ENCODE peak calls at places on chromosomes 6 and 20, in eight cellular contexts. One of them, this sample, is unnamed.

GRCh38 chr6:11854418-11855165 is 76.0 kb upstream of the ADTRP start:
- DNase-seq in ovary: no peak
- DNase-seq in stomach: no peak
- DNase-seq in tibial nerve: no peak
- DNase-seq in transverse colon: no peak
- DNase-seq in sigmoid colon: no peak
- DNase-seq in upper lobe of left lung: no peak
- DNase-seq in A549: peak
- DNase-seq in this sample: no peak

GRCh38 chr6:100461920-100462295 is 2.8 kb downstream of the SIM1 start:
- DNase-seq in ovary: no peak
- DNase-seq in stomach: no peak
- DNase-seq in tibial nerve: no peak
- DNase-seq in transverse colon: no peak
- DNase-seq in sigmoid colon: no peak
- DNase-seq in upper lobe of left lung: no peak
- DNase-seq in A549: no peak
- DNase-seq in this sample: no peak

GRCh38 chr6:142545147-142545546 is 243.3 kb downstream of the ADGRG6 start:
- DNase-seq in ovary: no peak
- DNase-seq in stomach: no peak
- DNase-seq in tibial nerve: no peak
- DNase-seq in transverse colon: no peak
- DNase-seq in sigmoid colon: no peak
- DNase-seq in upper lobe of left lung: no peak
- DNase-seq in A549: no peak
- DNase-seq in this sample: no peak

GRCh38 chr6:41097467-41098090 is 24.8 kb downstream of the NFYA start:
- DNase-seq in ovary: no peak
- DNase-seq in stomach: no peak
- DNase-seq in tibial nerve: no peak
- DNase-seq in transverse colon: no peak
- DNase-seq in sigmoid colon: no peak
- DNase-seq in upper lobe of left lung: no peak
- DNase-seq in A549: no peak
- DNase-seq in this sample: no peak

GRCh38 chr20:63740501-63741353 is 1.2 kb downstream of the SLC2A4RG start:
- DNase-seq in ovary: peak
- DNase-seq in stomach: peak
- DNase-seq in tibial nerve: peak
- DNase-seq in transverse colon: peak
- DNase-seq in sigmoid colon: peak
- DNase-seq in upper lobe of left lung: peak
- DNase-seq in A549: peak
- DNase-seq in this sample: no peak

GRCh38 chr6:36755435-36756348 is 58.1 kb downstream of the RAB44 start:
- DNase-seq in ovary: no peak
- DNase-seq in stomach: peak
- DNase-seq in tibial nerve: no peak
- DNase-seq in transverse colon: peak
- DNase-seq in sigmoid colon: no peak
- DNase-seq in upper lobe of left lung: peak
- DNase-seq in A549: no peak
- DNase-seq in this sample: no peak

GRCh38 chr20:24827603-24828295 is 121.3 kb upstream of the CST7 start:
- DNase-seq in ovary: no peak
- DNase-seq in stomach: peak
- DNase-seq in tibial nerve: no peak
- DNase-seq in transverse colon: no peak
- DNase-seq in sigmoid colon: peak
- DNase-seq in upper lobe of left lung: no peak
- DNase-seq in A549: no peak
- DNase-seq in this sample: no peak

GRCh38 chr6:160767019-160767646 is 65.1 kb downstream of the PLG start:
- DNase-seq in ovary: peak
- DNase-seq in stomach: peak
- DNase-seq in tibial nerve: peak
- DNase-seq in transverse colon: peak
- DNase-seq in sigmoid colon: peak
- DNase-seq in upper lobe of left lung: peak
- DNase-seq in A549: peak
- DNase-seq in this sample: peak

GRCh38 chr6:164401871-164402270 is 907.5 kb downstream of the C6orf118 start:
- DNase-seq in ovary: no peak
- DNase-seq in stomach: no peak
- DNase-seq in tibial nerve: no peak
- DNase-seq in transverse colon: no peak
- DNase-seq in sigmoid colon: no peak
- DNase-seq in upper lobe of left lung: no peak
- DNase-seq in A549: no peak
- DNase-seq in this sample: no peak

GRCh38 chr6:41278699-41279405 is 7.6 kb downstream of the TREM1 start:
- DNase-seq in ovary: no peak
- DNase-seq in stomach: peak
- DNase-seq in tibial nerve: no peak
- DNase-seq in transverse colon: peak
- DNase-seq in sigmoid colon: no peak
- DNase-seq in upper lobe of left lung: peak
- DNase-seq in A549: peak
- DNase-seq in this sample: peak

GRCh38 chr20:17343631-17344447 is 117.0 kb downstream of the PCSK2 start:
- DNase-seq in ovary: no peak
- DNase-seq in stomach: no peak
- DNase-seq in tibial nerve: no peak
- DNase-seq in transverse colon: no peak
- DNase-seq in sigmoid colon: no peak
- DNase-seq in upper lobe of left lung: no peak
- DNase-seq in A549: no peak
- DNase-seq in this sample: no peak

GRCh38 chr6:108564178-108564577 is 3.5 kb downstream of the FOXO3 start:
- DNase-seq in ovary: no peak
- DNase-seq in stomach: no peak
- DNase-seq in tibial nerve: no peak
- DNase-seq in transverse colon: no peak
- DNase-seq in sigmoid colon: no peak
- DNase-seq in upper lobe of left lung: no peak
- DNase-seq in A549: no peak
- DNase-seq in this sample: no peak

GRCh38 chr6:66429220-66429619 is 722.2 kb upstream of the EYS start:
- DNase-seq in ovary: no peak
- DNase-seq in stomach: no peak
- DNase-seq in tibial nerve: no peak
- DNase-seq in transverse colon: no peak
- DNase-seq in sigmoid colon: no peak
- DNase-seq in upper lobe of left lung: no peak
- DNase-seq in A549: no peak
- DNase-seq in this sample: no peak

GRCh38 chr6:43614396-43614730 is 14.7 kb downstream of the GTPBP2 start:
- DNase-seq in ovary: no peak
- DNase-seq in stomach: no peak
- DNase-seq in tibial nerve: no peak
- DNase-seq in transverse colon: no peak
- DNase-seq in sigmoid colon: no peak
- DNase-seq in upper lobe of left lung: no peak
- DNase-seq in A549: no peak
- DNase-seq in this sample: no peak

GRCh38 chr6:111841822-111842221 is 31.4 kb downstream of the FYN start:
- DNase-seq in ovary: no peak
- DNase-seq in stomach: peak
- DNase-seq in tibial nerve: no peak
- DNase-seq in transverse colon: peak
- DNase-seq in sigmoid colon: no peak
- DNase-seq in upper lobe of left lung: peak
- DNase-seq in A549: no peak
- DNase-seq in this sample: no peak

GRCh38 chr20:64035066-64035932 is 683 bp upstream of the C20orf204 start:
- DNase-seq in ovary: no peak
- DNase-seq in stomach: no peak
- DNase-seq in tibial nerve: no peak
- DNase-seq in transverse colon: no peak
- DNase-seq in sigmoid colon: peak
- DNase-seq in upper lobe of left lung: no peak
- DNase-seq in A549: no peak
- DNase-seq in this sample: no peak

GRCh38 chr20:63053430-63054102 is 46.8 kb upstream of the BHLHE23 start:
- DNase-seq in ovary: no peak
- DNase-seq in stomach: no peak
- DNase-seq in tibial nerve: no peak
- DNase-seq in transverse colon: no peak
- DNase-seq in sigmoid colon: no peak
- DNase-seq in upper lobe of left lung: no peak
- DNase-seq in A549: no peak
- DNase-seq in this sample: peak

GRCh38 chr6:108093781-108094180 is 19.2 kb upstream of the OSTM1 start:
- DNase-seq in ovary: no peak
- DNase-seq in stomach: no peak
- DNase-seq in tibial nerve: no peak
- DNase-seq in transverse colon: no peak
- DNase-seq in sigmoid colon: no peak
- DNase-seq in upper lobe of left lung: no peak
- DNase-seq in A549: no peak
- DNase-seq in this sample: no peak

GRCh38 chr6:81451787-81452186 is 300.7 kb downstream of the TENT5A start:
- DNase-seq in ovary: no peak
- DNase-seq in stomach: no peak
- DNase-seq in tibial nerve: no peak
- DNase-seq in transverse colon: no peak
- DNase-seq in sigmoid colon: no peak
- DNase-seq in upper lobe of left lung: no peak
- DNase-seq in A549: peak
- DNase-seq in this sample: no peak

GRCh38 chr20:57662313-57663240 is 42.4 kb upstream of the ZBP1 start:
- DNase-seq in ovary: peak
- DNase-seq in stomach: peak
- DNase-seq in tibial nerve: no peak
- DNase-seq in transverse colon: peak
- DNase-seq in sigmoid colon: peak
- DNase-seq in upper lobe of left lung: peak
- DNase-seq in A549: no peak
- DNase-seq in this sample: peak

GRCh38 chr6:113291751-113292445 is 565.2 kb upstream of the MARCKS start:
- DNase-seq in ovary: no peak
- DNase-seq in stomach: no peak
- DNase-seq in tibial nerve: no peak
- DNase-seq in transverse colon: no peak
- DNase-seq in sigmoid colon: no peak
- DNase-seq in upper lobe of left lung: no peak
- DNase-seq in A549: no peak
- DNase-seq in this sample: no peak

GRCh38 chr6:122730775-122731386 is 48.6 kb upstream of the FABP7 start:
- DNase-seq in ovary: no peak
- DNase-seq in stomach: no peak
- DNase-seq in tibial nerve: no peak
- DNase-seq in transverse colon: no peak
- DNase-seq in sigmoid colon: no peak
- DNase-seq in upper lobe of left lung: no peak
- DNase-seq in A549: no peak
- DNase-seq in this sample: no peak

GRCh38 chr6:39702265-39702664 is 22.9 kb downstream of the KIF6 start:
- DNase-seq in ovary: no peak
- DNase-seq in stomach: no peak
- DNase-seq in tibial nerve: no peak
- DNase-seq in transverse colon: no peak
- DNase-seq in sigmoid colon: no peak
- DNase-seq in upper lobe of left lung: no peak
- DNase-seq in A549: no peak
- DNase-seq in this sample: no peak

GRCh38 chr6:8130399-8130798 is 28.1 kb upstream of the EEF1E1 start:
- DNase-seq in ovary: no peak
- DNase-seq in stomach: no peak
- DNase-seq in tibial nerve: no peak
- DNase-seq in transverse colon: no peak
- DNase-seq in sigmoid colon: no peak
- DNase-seq in upper lobe of left lung: no peak
- DNase-seq in A549: no peak
- DNase-seq in this sample: no peak

DNA sequence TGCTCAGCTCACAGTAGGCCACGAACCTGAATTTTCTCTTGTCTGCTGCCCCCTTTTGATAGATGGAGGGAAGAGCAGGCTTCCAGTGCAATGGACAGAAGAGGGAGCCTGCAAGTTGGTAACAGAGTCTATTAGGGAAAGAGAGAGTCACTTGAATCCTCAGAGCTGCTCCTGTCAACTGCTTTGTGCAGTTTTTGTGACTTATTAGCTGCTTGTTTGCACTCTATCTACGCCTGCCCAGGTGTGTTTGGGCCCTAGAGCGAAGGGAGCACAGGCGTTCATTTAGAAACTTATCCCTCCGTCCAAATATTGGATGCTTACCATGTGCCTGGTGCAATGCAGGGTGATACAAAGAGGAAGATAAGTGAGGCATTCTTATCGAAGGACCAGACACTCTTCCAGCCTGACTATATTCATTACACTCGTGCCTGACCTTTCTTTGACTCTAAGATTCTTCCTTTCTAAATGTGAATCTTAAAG is 11.6 kb upstream of the SLC2A12 start:
- DNase-seq in ovary: peak
- DNase-seq in stomach: peak
- DNase-seq in tibial nerve: peak
- DNase-seq in transverse colon: peak
- DNase-seq in sigmoid colon: peak
- DNase-seq in upper lobe of left lung: peak
- DNase-seq in A549: peak
- DNase-seq in this sample: no peak
- TF ChIP-seq EP300 in ovary: no peak
- TF ChIP-seq EP300 in stomach: no peak
- TF ChIP-seq EP300 in tibial nerve: no peak
- TF ChIP-seq EP300 in transverse colon: no peak
- TF ChIP-seq EP300 in sigmoid colon: no peak
- TF ChIP-seq EP300 in upper lobe of left lung: no peak
- TF ChIP-seq EP300 in A549: no peak
- TF ChIP-seq EP300 in this sample: no peak

GRCh38 chr6:47437592-47437991 is 40.0 kb upstream of the CD2AP start:
- DNase-seq in ovary: no peak
- DNase-seq in stomach: no peak
- DNase-seq in tibial nerve: no peak
- DNase-seq in transverse colon: no peak
- DNase-seq in sigmoid colon: no peak
- DNase-seq in upper lobe of left lung: no peak
- DNase-seq in A549: no peak
- DNase-seq in this sample: no peak
- TF ChIP-seq EP300 in ovary: no peak
- TF ChIP-seq EP300 in stomach: no peak
- TF ChIP-seq EP300 in tibial nerve: no peak
- TF ChIP-seq EP300 in transverse colon: no peak
- TF ChIP-seq EP300 in sigmoid colon: no peak
- TF ChIP-seq EP300 in upper lobe of left lung: no peak
- TF ChIP-seq EP300 in A549: no peak
- TF ChIP-seq EP300 in this sample: no peak

GRCh38 chr6:169862464-169863148 is 111.2 kb downstream of the ERMARD start:
- DNase-seq in ovary: no peak
- DNase-seq in stomach: peak
- DNase-seq in tibial nerve: no peak
- DNase-seq in transverse colon: no peak
- DNase-seq in sigmoid colon: no peak
- DNase-seq in upper lobe of left lung: peak
- DNase-seq in A549: no peak
- DNase-seq in this sample: peak
- TF ChIP-seq EP300 in ovary: no peak
- TF ChIP-seq EP300 in stomach: no peak
- TF ChIP-seq EP300 in tibial nerve: no peak
- TF ChIP-seq EP300 in transverse colon: no peak
- TF ChIP-seq EP300 in sigmoid colon: no peak
- TF ChIP-seq EP300 in upper lobe of left lung: no peak
- TF ChIP-seq EP300 in A549: no peak
- TF ChIP-seq EP300 in this sample: no peak

GRCh38 chr6:45563902-45564301 is 186.2 kb upstream of the SUPT3H start:
- DNase-seq in ovary: no peak
- DNase-seq in stomach: no peak
- DNase-seq in tibial nerve: no peak
- DNase-seq in transverse colon: no peak
- DNase-seq in sigmoid colon: no peak
- DNase-seq in upper lobe of left lung: no peak
- DNase-seq in A549: no peak
- DNase-seq in this sample: no peak
- TF ChIP-seq EP300 in ovary: no peak
- TF ChIP-seq EP300 in stomach: no peak
- TF ChIP-seq EP300 in tibial nerve: no peak
- TF ChIP-seq EP300 in transverse colon: no peak
- TF ChIP-seq EP300 in sigmoid colon: no peak
- TF ChIP-seq EP300 in upper lobe of left lung: no peak
- TF ChIP-seq EP300 in A549: no peak
- TF ChIP-seq EP300 in this sample: no peak

This sample was measured in H1.